ENCODE peak calls at places on chromosomes 6 and 20, in seven cellular contexts. One of them, this sample, is unnamed.
A peak's percentile ranks its signal among the peaks of the same experiment; 100 is the strongest.

GRCh38 chr6:56752009-56752408 is 109.3 kb upstream of the DST start:
- DNase-seq in fibroblast of villous mesenchyme: no peak
- DNase-seq in kidney epithelial cell: no peak
- DNase-seq in caudate nucleus: no peak
- DNase-seq in NCI-H1417: no peak
- DNase-seq in GM03348: peak; percentile 42
- DNase-seq in effector CD8-positive, alpha-beta T cell: no peak
- DNase-seq in this sample: peak; percentile 58

GRCh38 chr6:30612213-30612612 is 4.8 kb downstream of the PPP1R10 start:
- DNase-seq in GM03348: peak; percentile 50
- DNase-seq in fibroblast of villous mesenchyme: peak; percentile 51
- DNase-seq in kidney epithelial cell: no peak
- DNase-seq in caudate nucleus: no peak
- DNase-seq in NCI-H1417: peak; percentile 28
- DNase-seq in effector CD8-positive, alpha-beta T cell: no peak
- DNase-seq in this sample: peak; percentile 36

GRCh38 chr6:43496370-43497128 is 13.6 kb downstream of the LRRC73 start:
- DNase-seq in fibroblast of villous mesenchyme: peak; percentile 40
- DNase-seq in kidney epithelial cell: no peak
- DNase-seq in GM03348: peak; percentile 88
- DNase-seq in caudate nucleus: no peak
- DNase-seq in NCI-H1417: peak; percentile 4
- DNase-seq in effector CD8-positive, alpha-beta T cell: no peak
- DNase-seq in this sample: peak; percentile 44

GRCh38 chr6:103908898-103909297 is 950.8 kb downstream of the HACE1 start:
- DNase-seq in caudate nucleus: no peak
- DNase-seq in GM03348: no peak
- DNase-seq in fibroblast of villous mesenchyme: no peak
- DNase-seq in NCI-H1417: no peak
- DNase-seq in kidney epithelial cell: no peak
- DNase-seq in effector CD8-positive, alpha-beta T cell: no peak
- DNase-seq in this sample: no peak

GRCh38 chr20:43680976-43681375 is 14.1 kb downstream of the MYBL2 start:
- DNase-seq in caudate nucleus: no peak
- DNase-seq in NCI-H1417: no peak
- DNase-seq in kidney epithelial cell: no peak
- DNase-seq in GM03348: peak; percentile 42
- DNase-seq in effector CD8-positive, alpha-beta T cell: no peak
- DNase-seq in fibroblast of villous mesenchyme: no peak
- DNase-seq in this sample: no peak

GRCh38 chr6:169724554-169725269 is 412 bp upstream of the PHF10 start:
- DNase-seq in kidney epithelial cell: no peak
- DNase-seq in caudate nucleus: peak; percentile 35
- DNase-seq in GM03348: peak; percentile 59
- DNase-seq in effector CD8-positive, alpha-beta T cell: peak; percentile 57
- DNase-seq in fibroblast of villous mesenchyme: peak; percentile 46
- DNase-seq in NCI-H1417: peak; percentile 92
- DNase-seq in this sample: no peak

GRCh38 chr6:38638941-38639497 is 710 bp downstream of the BTBD9 start:
- DNase-seq in NCI-H1417: peak; percentile 67
- DNase-seq in GM03348: peak; percentile 59
- DNase-seq in effector CD8-positive, alpha-beta T cell: peak; percentile 39
- DNase-seq in caudate nucleus: no peak
- DNase-seq in kidney epithelial cell: peak; percentile 7
- DNase-seq in fibroblast of villous mesenchyme: peak; percentile 45
- DNase-seq in this sample: peak; percentile 40

GRCh38 chr20:59159091-59159821 is 4.4 kb upstream of the ZNF831 start:
- DNase-seq in GM03348: no peak
- DNase-seq in effector CD8-positive, alpha-beta T cell: peak; percentile 59
- DNase-seq in kidney epithelial cell: no peak
- DNase-seq in caudate nucleus: no peak
- DNase-seq in NCI-H1417: peak; percentile 31
- DNase-seq in fibroblast of villous mesenchyme: no peak
- DNase-seq in this sample: no peak

GRCh38 chr6:117591405-117591804 is 10.9 kb downstream of the GOPC start:
- DNase-seq in fibroblast of villous mesenchyme: peak; percentile 22
- DNase-seq in caudate nucleus: no peak
- DNase-seq in NCI-H1417: no peak
- DNase-seq in GM03348: no peak
- DNase-seq in kidney epithelial cell: no peak
- DNase-seq in effector CD8-positive, alpha-beta T cell: no peak
- DNase-seq in this sample: peak; percentile 69

GRCh38 chr6:77461796-77462195 is 1.5 kb downstream of the HTR1B start:
- DNase-seq in NCI-H1417: no peak
- DNase-seq in effector CD8-positive, alpha-beta T cell: no peak
- DNase-seq in kidney epithelial cell: no peak
- DNase-seq in GM03348: no peak
- DNase-seq in caudate nucleus: no peak
- DNase-seq in fibroblast of villous mesenchyme: peak; percentile 41
- DNase-seq in this sample: no peak

GRCh38 chr20:63070771-63071540 is 64.2 kb upstream of the BHLHE23 start:
- DNase-seq in GM03348: no peak
- DNase-seq in effector CD8-positive, alpha-beta T cell: no peak
- DNase-seq in fibroblast of villous mesenchyme: no peak
- DNase-seq in NCI-H1417: no peak
- DNase-seq in caudate nucleus: no peak
- DNase-seq in kidney epithelial cell: no peak
- DNase-seq in this sample: no peak

GRCh38 chr6:8195040-8195713 is 92.8 kb upstream of the EEF1E1 start:
- DNase-seq in effector CD8-positive, alpha-beta T cell: no peak
- DNase-seq in GM03348: no peak
- DNase-seq in caudate nucleus: no peak
- DNase-seq in kidney epithelial cell: no peak
- DNase-seq in fibroblast of villous mesenchyme: no peak
- DNase-seq in NCI-H1417: peak; percentile 46
- DNase-seq in this sample: no peak

GRCh38 chr6:130826442-130827246 is 562 bp upstream of the SMLR1 start:
- DNase-seq in kidney epithelial cell: no peak
- DNase-seq in NCI-H1417: no peak
- DNase-seq in effector CD8-positive, alpha-beta T cell: no peak
- DNase-seq in caudate nucleus: no peak
- DNase-seq in fibroblast of villous mesenchyme: no peak
- DNase-seq in GM03348: no peak
- DNase-seq in this sample: no peak

GRCh38 chr6:42007753-42008528 is 42.4 kb upstream of the TAF8 start:
- DNase-seq in fibroblast of villous mesenchyme: no peak
- DNase-seq in kidney epithelial cell: no peak
- DNase-seq in NCI-H1417: no peak
- DNase-seq in caudate nucleus: no peak
- DNase-seq in GM03348: no peak
- DNase-seq in effector CD8-positive, alpha-beta T cell: no peak
- DNase-seq in this sample: no peak

GRCh38 chr6:160131636-160132296 is 10.2 kb downstream of the SLC22A1 start:
- DNase-seq in GM03348: no peak
- DNase-seq in kidney epithelial cell: no peak
- DNase-seq in effector CD8-positive, alpha-beta T cell: no peak
- DNase-seq in NCI-H1417: no peak
- DNase-seq in caudate nucleus: no peak
- DNase-seq in fibroblast of villous mesenchyme: no peak
- DNase-seq in this sample: no peak

GRCh38 chr6:87901613-87902012 is 146.0 kb upstream of the SPACA1 start:
- DNase-seq in NCI-H1417: no peak
- DNase-seq in kidney epithelial cell: no peak
- DNase-seq in GM03348: no peak
- DNase-seq in effector CD8-positive, alpha-beta T cell: no peak
- DNase-seq in caudate nucleus: no peak
- DNase-seq in fibroblast of villous mesenchyme: no peak
- DNase-seq in this sample: no peak

GRCh38 chr20:25140968-25141367 is 54.5 kb upstream of the ENTPD6 start:
- DNase-seq in NCI-H1417: no peak
- DNase-seq in caudate nucleus: no peak
- DNase-seq in kidney epithelial cell: no peak
- DNase-seq in effector CD8-positive, alpha-beta T cell: no peak
- DNase-seq in fibroblast of villous mesenchyme: no peak
- DNase-seq in GM03348: no peak
- DNase-seq in this sample: no peak

GRCh38 chr6:44234101-44235090 is 11.0 kb downstream of the SLC29A1 start:
- DNase-seq in fibroblast of villous mesenchyme: peak; percentile 75
- DNase-seq in GM03348: peak; percentile 90
- DNase-seq in effector CD8-positive, alpha-beta T cell: no peak
- DNase-seq in caudate nucleus: peak; percentile 39
- DNase-seq in NCI-H1417: peak; percentile 34
- DNase-seq in kidney epithelial cell: peak; percentile 56
- DNase-seq in this sample: peak; percentile 86

GRCh38 chr20:63457737-63458136 is 14.7 kb downstream of the KCNQ2 start:
- DNase-seq in effector CD8-positive, alpha-beta T cell: no peak
- DNase-seq in caudate nucleus: no peak
- DNase-seq in NCI-H1417: peak; percentile 87
- DNase-seq in fibroblast of villous mesenchyme: no peak
- DNase-seq in GM03348: peak; percentile 66
- DNase-seq in kidney epithelial cell: peak; percentile 29
- DNase-seq in this sample: no peak

GRCh38 chr6:137867685-137868509 is 838 bp downstream of the TNFAIP3 start:
- DNase-seq in GM03348: peak; percentile 15
- DNase-seq in caudate nucleus: no peak
- DNase-seq in kidney epithelial cell: no peak
- DNase-seq in NCI-H1417: peak; percentile 41
- DNase-seq in effector CD8-positive, alpha-beta T cell: peak; percentile 24
- DNase-seq in fibroblast of villous mesenchyme: no peak
- DNase-seq in this sample: no peak

GRCh38 chr20:20561841-20562240 is 150.6 kb downstream of the RALGAPA2 start:
- DNase-seq in kidney epithelial cell: no peak
- DNase-seq in NCI-H1417: no peak
- DNase-seq in fibroblast of villous mesenchyme: no peak
- DNase-seq in GM03348: no peak
- DNase-seq in caudate nucleus: no peak
- DNase-seq in effector CD8-positive, alpha-beta T cell: no peak
- DNase-seq in this sample: no peak

GRCh38 chr20:63968928-63969760 is 586 bp downstream of the ZNF512B start:
- DNase-seq in NCI-H1417: peak; percentile 35
- DNase-seq in effector CD8-positive, alpha-beta T cell: no peak
- DNase-seq in caudate nucleus: no peak
- DNase-seq in fibroblast of villous mesenchyme: no peak
- DNase-seq in kidney epithelial cell: no peak
- DNase-seq in GM03348: peak; percentile 56
- DNase-seq in this sample: no peak

GRCh38 chr20:38935285-38935684 is 9.1 kb downstream of the FAM83D start:
- DNase-seq in effector CD8-positive, alpha-beta T cell: no peak
- DNase-seq in NCI-H1417: no peak
- DNase-seq in GM03348: peak; percentile 17
- DNase-seq in fibroblast of villous mesenchyme: peak; percentile 34
- DNase-seq in caudate nucleus: no peak
- DNase-seq in kidney epithelial cell: no peak
- DNase-seq in this sample: peak; percentile 44

GRCh38 chr6:112253842-112254816 is at the start of gene LAMA4:
- DNase-seq in kidney epithelial cell: no peak
- DNase-seq in effector CD8-positive, alpha-beta T cell: no peak
- DNase-seq in GM03348: peak; percentile 80
- DNase-seq in fibroblast of villous mesenchyme: peak; percentile 64
- DNase-seq in caudate nucleus: peak; percentile 55
- DNase-seq in NCI-H1417: peak; percentile 72
- DNase-seq in this sample: peak; percentile 52

GRCh38 chr6:79686698-79687309 is 55.7 kb downstream of the SH3BGRL2 start:
- DNase-seq in caudate nucleus: no peak
- DNase-seq in NCI-H1417: peak; percentile 47
- DNase-seq in fibroblast of villous mesenchyme: no peak
- DNase-seq in effector CD8-positive, alpha-beta T cell: no peak
- DNase-seq in GM03348: no peak
- DNase-seq in kidney epithelial cell: no peak
- DNase-seq in this sample: no peak

GRCh38 chr20:47540443-47541354 is 39.0 kb downstream of the NCOA3 start:
- DNase-seq in effector CD8-positive, alpha-beta T cell: no peak
- DNase-seq in caudate nucleus: no peak
- DNase-seq in kidney epithelial cell: no peak
- DNase-seq in fibroblast of villous mesenchyme: peak; percentile 58
- DNase-seq in NCI-H1417: no peak
- DNase-seq in GM03348: no peak
- DNase-seq in this sample: peak; percentile 54

GRCh38 chr20:46820682-46821081 is 74.0 kb upstream of the EYA2 start:
- DNase-seq in GM03348: no peak
- DNase-seq in NCI-H1417: peak; percentile 25
- DNase-seq in kidney epithelial cell: no peak
- DNase-seq in effector CD8-positive, alpha-beta T cell: no peak
- DNase-seq in caudate nucleus: no peak
- DNase-seq in fibroblast of villous mesenchyme: no peak
- DNase-seq in this sample: no peak

GRCh38 chr6:107116328-107116892 is 1.1 kb upstream of the BEND3 start:
- DNase-seq in GM03348: no peak
- DNase-seq in kidney epithelial cell: no peak
- DNase-seq in NCI-H1417: peak; percentile 93
- DNase-seq in effector CD8-positive, alpha-beta T cell: no peak
- DNase-seq in fibroblast of villous mesenchyme: peak; percentile 19
- DNase-seq in caudate nucleus: peak; percentile 17
- DNase-seq in this sample: no peak

GRCh38 chr6:142518126-142518525 is 216.3 kb downstream of the ADGRG6 start:
- DNase-seq in caudate nucleus: no peak
- DNase-seq in fibroblast of villous mesenchyme: no peak
- DNase-seq in kidney epithelial cell: no peak
- DNase-seq in GM03348: no peak
- DNase-seq in effector CD8-positive, alpha-beta T cell: no peak
- DNase-seq in NCI-H1417: peak; percentile 69
- DNase-seq in this sample: peak; percentile 21

GRCh38 chr6:70973591-70973990 is 16.7 kb upstream of the B3GAT2 start:
- DNase-seq in GM03348: peak; percentile 10
- DNase-seq in kidney epithelial cell: no peak
- DNase-seq in NCI-H1417: no peak
- DNase-seq in caudate nucleus: no peak
- DNase-seq in fibroblast of villous mesenchyme: no peak
- DNase-seq in effector CD8-positive, alpha-beta T cell: no peak
- DNase-seq in this sample: no peak

This sample was measured in amniotic epithelial cell.